ENCODE peak calls at places on chromosomes 7 and 10, in seven cellular contexts. U is activated naive CD4-positive, alpha-beta T cell treated with Interleukin-2 at 50 U/mL for 16 hours; F is NCI-H748 treated with DMSO at 0.1 percent for 48 hours; W is GM12892; C is kidney tubule cell; D is endothelial cell; I is putamen. K is an unnamed sample.

GRCh38 chr10:90193240-90193985 is 492.0 kb downstream of the KIF20B start:
- DNase-seq in F (no peak), W (no peak), D (no peak), U (no peak), C (no peak), I (no peak), K (no peak)

GRCh38 chr10:77925410-77925794 is 1.2 kb downstream of the DLG5 start:
- DNase-seq in W (no peak), I (peak), C (peak), U (no peak), D (no peak), F (no peak), K (no peak)

GRCh38 chr7:30886608-30887011 is 25.0 kb upstream of the AQP1 start:
- DNase-seq in F (no peak), U (no peak), C (no peak), W (no peak), I (no peak), D (no peak), K (no peak)

GRCh38 chr7:25926009-25926408 is 226.0 kb upstream of the NFE2L3 start:
- DNase-seq in C (peak), I (peak), F (no peak), D (no peak), W (no peak), U (no peak), K (no peak)

GRCh38 chr10:5457741-5458140 is 41.6 kb downstream of the CALML5 start:
- DNase-seq in F (no peak), C (no peak), U (no peak), W (no peak), D (no peak), I (no peak), K (no peak)

GRCh38 chr10:46524471-46525176 is 31.8 kb downstream of the GPRIN2 start:
- DNase-seq in F (no peak), W (no peak), D (no peak), C (peak), I (no peak), U (peak), K (no peak)

GRCh38 chr7:94160719-94161435 is 156.7 kb upstream of the BET1 start:
- DNase-seq in U (no peak), C (no peak), F (no peak), W (no peak), D (no peak), I (no peak), K (no peak)

GRCh38 chr10:12873172-12873571 is 128.3 kb downstream of the CCDC3 start:
- DNase-seq in W (no peak), I (no peak), F (no peak), D (no peak), C (no peak), U (no peak), K (no peak)

GRCh38 chr7:1114505-1114904 is 26.6 kb downstream of the GPER1 start:
- DNase-seq in U (no peak), W (no peak), F (no peak), I (no peak), C (no peak), D (no peak), K (no peak)

GRCh38 chr7:19621740-19622139 is 87.1 kb downstream of the POLR1F start:
- DNase-seq in U (no peak), W (no peak), C (peak), F (no peak), D (no peak), I (peak), K (no peak)

GRCh38 chr10:16599662-16600061 is 78.0 kb upstream of the C1QL3 start:
- DNase-seq in C (no peak), F (no peak), W (no peak), D (no peak), U (no peak), I (no peak), K (no peak)

GRCh38 chr10:62763155-62763554 is 41.4 kb upstream of the ADO start:
- DNase-seq in C (no peak), I (no peak), W (no peak), F (no peak), D (no peak), U (no peak), K (no peak)

GRCh38 chr7:107659666-107660065 is 962 bp upstream of the SLC26A4 start:
- DNase-seq in F (no peak), D (no peak), W (no peak), I (no peak), C (peak), U (peak), K (no peak)